ENCODE peak calls at places on chromosomes 1 and 21, in five cellular contexts. N is HepG2, P is SK-N-SH, R is transverse colon, A is K562. E is an unnamed sample.

GRCh38 chr1:206842851-206843250 is 22.6 kb upstream of the IL20 start:
- DNase-seq in N (no peak), P (no peak), R (no peak), A (no peak), E (no peak)

GRCh38 chr1:242211254-242212022 is 212.5 kb upstream of the MAP1LC3C start:
- DNase-seq in N (peak), P (no peak), R (no peak), A (no peak), E (no peak)

GRCh38 chr1:3515774-3516480 is 61.5 kb downstream of the ARHGEF16 start:
- DNase-seq in N (no peak), P (peak), R (no peak), A (no peak), E (no peak)

GRCh38 chr1:229203030-229203751 is 67.7 kb upstream of the RAB4A start:
- DNase-seq in N (peak), P (peak), R (no peak), A (peak), E (no peak)

GRCh38 chr1:41811051-41811795 is 107.5 kb downstream of the HIVEP3 start:
- DNase-seq in N (no peak), P (no peak), R (no peak), A (no peak), E (no peak)

GRCh38 chr1:244163131-244163530 is 112.0 kb downstream of the ZBTB18 start:
- DNase-seq in N (no peak), P (no peak), R (no peak), A (no peak), E (no peak)

GRCh38 chr1:166170726-166171125 is 3.9 kb upstream of the FAM78B start:
- DNase-seq in N (no peak), P (no peak), R (no peak), A (no peak), E (no peak)

GRCh38 chr21:46616656-46617055 is 11.8 kb upstream of the S100B start:
- DNase-seq in N (no peak), P (no peak), R (no peak), A (no peak), E (no peak)

GRCh38 chr1:182616130-182617074 is 12.2 kb upstream of the RGS16 start:
- DNase-seq in N (no peak), P (peak), R (peak), A (no peak), E (peak)

GRCh38 chr1:175217674-175218073 is 25.1 kb upstream of the KIAA0040 start:
- DNase-seq in N (no peak), P (no peak), R (no peak), A (no peak), E (no peak)

GRCh38 chr1:60169206-60169605 is 95.6 kb upstream of the C1orf87 start:
- DNase-seq in N (no peak), P (no peak), R (no peak), A (no peak), E (no peak)

GRCh38 chr1:225527575-225527974 is 99.7 kb upstream of the LBR start:
- DNase-seq in N (no peak), P (no peak), R (no peak), A (no peak), E (no peak)

GRCh38 chr1:52348704-52349301 is 17.2 kb downstream of the CC2D1B start:
- DNase-seq in N (no peak), P (peak), R (no peak), A (no peak), E (no peak)

GRCh38 chr1:89198500-89199072 is at the start of gene GBP4:
- DNase-seq in N (no peak), P (no peak), R (peak), A (no peak), E (no peak)

GRCh38 chr1:172513480-172513879 is 19.5 kb upstream of the SUCO start:
- DNase-seq in N (no peak), P (no peak), R (no peak), A (no peak), E (no peak)

GRCh38 chr1:151143986-151144385 is 2.4 kb downstream of the SEMA6C start:
- DNase-seq in N (no peak), P (peak), R (no peak), A (no peak), E (no peak)

GRCh38 chr1:51636765-51637522 is 20.1 kb downstream of the OSBPL9 start:
- DNase-seq in N (no peak), P (no peak), R (peak), A (no peak), E (peak)

GRCh38 chr1:149844096-149844495 is 55.3 kb upstream of the BOLA1 start:
- DNase-seq in N (peak), P (no peak), R (no peak), A (peak), E (no peak)

GRCh38 chr1:67029472-67029871 is 24.5 kb downstream of the SLC35D1 start:
- DNase-seq in N (no peak), P (no peak), R (no peak), A (no peak), E (no peak)

GRCh38 chr1:29746076-29746665 is 509.8 kb downstream of the PTPRU start:
- DNase-seq in N (no peak), P (no peak), R (no peak), A (no peak), E (peak)

GRCh38 chr1:111625263-111625662 is 5.7 kb downstream of the RAP1A start:
- DNase-seq in N (no peak), P (no peak), R (no peak), A (no peak), E (no peak)

GRCh38 chr1:215497516-215497915 is 69.6 kb upstream of the KCTD3 start:
- DNase-seq in N (no peak), P (no peak), R (no peak), A (no peak), E (no peak)

GRCh38 chr1:78004719-78005346 is at the start of gene DNAJB4:
- DNase-seq in N (peak), P (peak), R (peak), A (peak), E (no peak)
- TF ChIP-seq EP300 in N (peak), P (peak), R (no peak), A (no peak), E (no peak)

DNA sequence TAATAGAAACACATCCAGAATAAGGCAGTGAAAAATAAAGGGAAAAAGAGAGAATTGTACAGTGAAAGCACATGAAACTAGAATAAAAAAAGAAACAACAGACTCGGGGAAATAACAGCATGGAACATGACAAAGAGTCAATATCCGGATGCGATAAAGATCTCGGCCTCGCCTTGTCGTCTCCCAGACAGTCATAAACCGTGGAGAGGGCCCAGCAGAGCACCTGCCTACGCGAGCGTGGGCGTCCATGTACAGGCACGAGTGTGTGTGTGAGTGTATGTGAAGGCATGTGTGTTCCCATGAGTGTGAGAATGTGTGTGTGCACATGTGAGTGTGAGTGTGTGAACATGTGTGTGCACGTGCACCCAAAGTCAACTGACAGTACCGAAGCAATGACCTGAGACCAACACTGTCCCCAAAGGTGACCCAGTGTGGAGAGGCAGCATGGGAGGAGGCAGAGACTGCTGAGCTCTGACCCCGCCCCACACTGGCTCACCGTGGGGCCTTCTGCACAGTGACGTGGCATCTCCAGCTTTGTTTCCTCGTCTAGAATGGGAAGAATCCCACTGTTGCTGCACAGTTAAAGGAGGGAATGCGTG is 303.6 kb downstream of the NPHP4 start:
- DNase-seq in N (no peak), P (no peak), R (peak), A (no peak), E (no peak)
- TF ChIP-seq POLR2AphosphoS5 in N (no peak), P (no peak), R (no peak), A (no peak), E (no peak)

GRCh38 chr1:227486559-227486958 is 76.8 kb upstream of the ZNF678 start:
- DNase-seq in N (no peak), P (no peak), R (no peak), A (no peak), E (no peak)
- H3K4me3 ChIP-seq in N (no peak), P (no peak), R (no peak), A (no peak), E (no peak)

DNA sequence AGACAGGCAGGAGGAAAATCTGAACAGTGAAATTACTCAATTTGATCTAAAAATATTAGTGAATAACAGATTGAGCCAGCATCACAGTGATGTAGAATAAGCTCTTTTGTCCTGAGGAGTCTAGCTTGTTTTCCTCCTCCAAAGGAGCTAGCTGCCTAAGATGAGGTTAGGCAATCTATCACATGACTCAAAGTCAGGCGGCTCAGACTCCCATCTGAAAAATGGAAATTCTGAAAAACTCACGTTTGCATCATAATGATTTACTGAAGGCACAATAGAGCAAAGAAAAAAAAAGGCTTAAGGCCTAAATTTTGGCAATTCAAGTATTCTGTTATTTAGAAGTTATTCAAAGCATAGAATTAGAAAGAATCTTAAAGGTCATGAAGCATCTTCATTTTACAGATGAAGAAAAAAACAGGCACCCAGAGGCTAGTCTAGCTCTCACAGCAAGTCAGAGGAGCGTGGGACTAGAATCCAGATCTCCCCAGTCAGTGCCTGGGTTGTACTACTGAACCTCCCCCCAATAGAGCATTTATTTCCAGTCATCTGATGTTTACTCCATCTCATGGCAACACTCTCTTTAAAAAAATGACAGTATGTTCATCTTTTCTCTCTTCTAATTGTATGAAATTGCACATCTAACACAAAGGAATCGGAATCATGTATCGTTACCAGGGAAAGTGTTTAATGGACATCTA is 62.5 kb upstream of the ATF3 start:
- DNase-seq in N (no peak), P (no peak), R (no peak), A (no peak), E (no peak)
- TF ChIP-seq EP300 in N (no peak), P (no peak), R (no peak), A (no peak), E (no peak)

GRCh38 chr1:43854473-43854872 is 79.1 kb upstream of the ARTN start:
- DNase-seq in N (no peak), P (no peak), R (no peak), A (no peak), E (no peak)

GRCh38 chr1:43850599-43851233 is 82.9 kb upstream of the ARTN start:
- DNase-seq in N (no peak), P (no peak), R (no peak), A (no peak), E (no peak)

GRCh38 chr1:43856188-43856587 is 77.4 kb upstream of the ARTN start:
- DNase-seq in N (no peak), P (no peak), R (no peak), A (no peak), E (no peak)

GRCh38 chr1:43851561-43852338 is 81.9 kb upstream of the ARTN start:
- DNase-seq in N (no peak), P (no peak), R (no peak), A (no peak), E (no peak)

DNA sequence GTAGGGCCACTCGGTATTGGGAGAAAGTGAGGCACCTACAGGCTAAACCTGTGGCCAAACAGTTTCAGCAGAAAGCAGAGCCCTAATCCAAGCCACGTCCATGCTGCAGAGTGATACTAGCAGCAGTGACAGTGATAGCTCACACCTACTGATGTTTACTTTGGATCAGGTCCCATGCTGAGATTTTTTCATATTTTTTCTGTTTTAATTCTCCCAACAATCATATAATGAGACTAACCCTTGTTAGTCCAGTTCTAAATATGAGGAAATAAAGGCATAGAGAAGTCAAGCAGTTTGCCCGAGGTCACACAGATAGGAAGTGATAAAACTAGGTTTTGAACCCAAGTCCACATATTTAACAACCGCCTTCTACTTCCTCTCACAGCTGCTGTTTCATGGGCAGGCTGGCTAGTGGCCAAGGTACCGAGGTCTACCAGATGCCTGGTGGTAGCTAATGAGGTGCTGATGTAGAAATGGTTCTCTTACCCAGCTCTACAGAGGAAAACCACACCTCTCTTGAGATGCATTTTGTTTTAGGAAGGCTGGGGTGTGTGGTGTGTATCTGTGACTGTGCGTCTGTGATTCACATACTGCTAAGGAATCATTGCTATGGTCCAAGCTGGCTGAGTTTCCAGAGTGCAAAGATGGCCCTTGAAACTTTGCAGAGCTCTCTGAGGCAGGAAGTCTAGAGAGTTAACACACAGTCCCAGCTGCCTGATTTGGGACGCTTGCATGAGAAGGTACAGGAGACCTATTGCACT is 80.3 kb upstream of the ARTN start:
- DNase-seq in N (no peak), P (peak), R (peak), A (no peak), E (no peak)
- TF ChIP-seq POLR2AphosphoS5 in N (no peak), P (no peak), R (no peak), A (no peak), E (no peak)

DNA sequence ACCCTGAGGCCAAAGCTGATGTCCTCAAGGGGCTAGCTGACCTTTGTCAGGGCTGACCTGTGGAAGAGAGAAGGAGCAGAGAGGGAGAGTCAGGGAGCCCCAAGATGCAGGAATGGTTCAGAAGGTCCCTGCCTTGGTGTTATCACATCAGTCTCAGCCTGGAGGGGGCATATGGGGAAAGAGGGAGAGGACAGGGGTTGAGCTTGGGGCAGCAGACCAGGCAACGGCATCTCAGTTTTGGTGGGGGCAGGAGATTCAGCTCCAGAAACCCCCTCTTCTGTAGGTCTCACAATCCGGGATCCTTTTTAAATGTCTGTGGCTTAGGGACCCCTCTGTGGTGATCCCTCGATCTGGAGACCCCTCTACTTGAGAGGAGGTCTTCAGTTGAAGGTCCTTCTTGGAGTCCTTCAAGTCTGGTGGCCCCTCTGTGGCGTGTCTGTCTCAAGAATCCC is 802 bp downstream of the S100A13 start:
- DNase-seq in N (no peak), P (no peak), R (no peak), A (no peak), E (no peak)
- H3K4me3 ChIP-seq in N (peak), P (no peak), R (peak), A (peak), E (peak)